ENCODE peak calls at places on chromosomes 4 and X, in six cellular contexts. One of them, this sample, is unnamed.

GRCh38 chrX:8607326-8607725 is 124.6 kb downstream of the ANOS1 start:
- DNase-seq in neural crest cell: no peak
- DNase-seq in kidney epithelial cell: peak; percentile 31
- DNase-seq in prostate gland: no peak
- DNase-seq in ovary: no peak
- DNase-seq in spleen: no peak
- DNase-seq in this sample: no peak

GRCh38 chr4:31674313-31674947 is 954.3 kb downstream of the PCDH7 start:
- DNase-seq in prostate gland: no peak
- DNase-seq in spleen: no peak
- DNase-seq in kidney epithelial cell: no peak
- DNase-seq in ovary: no peak
- DNase-seq in neural crest cell: peak; percentile 4
- DNase-seq in this sample: no peak

GRCh38 chr4:95181446-95182306 is 367.1 kb downstream of the UNC5C start:
- DNase-seq in kidney epithelial cell: no peak
- DNase-seq in spleen: no peak
- DNase-seq in neural crest cell: no peak
- DNase-seq in ovary: no peak
- DNase-seq in prostate gland: no peak
- DNase-seq in this sample: no peak

GRCh38 chr4:80963051-80963450 is 67.5 kb upstream of the BMP3 start:
- DNase-seq in neural crest cell: no peak
- DNase-seq in kidney epithelial cell: peak; percentile 34
- DNase-seq in prostate gland: no peak
- DNase-seq in ovary: no peak
- DNase-seq in spleen: no peak
- DNase-seq in this sample: no peak

GRCh38 chr4:23084559-23085248 is 392.0 kb downstream of the GBA3 start:
- DNase-seq in kidney epithelial cell: peak; percentile 77
- DNase-seq in prostate gland: no peak
- DNase-seq in ovary: no peak
- DNase-seq in spleen: no peak
- DNase-seq in neural crest cell: no peak
- DNase-seq in this sample: no peak

GRCh38 chr4:186249785-186250739 is 15.9 kb upstream of the F11 start:
- DNase-seq in neural crest cell: no peak
- DNase-seq in kidney epithelial cell: no peak
- DNase-seq in prostate gland: no peak
- DNase-seq in ovary: no peak
- DNase-seq in spleen: no peak
- DNase-seq in this sample: no peak

GRCh38 chr4:68904786-68905185 is 46.8 kb downstream of the UGT2A3 start:
- DNase-seq in neural crest cell: no peak
- DNase-seq in prostate gland: peak; percentile 31
- DNase-seq in ovary: no peak
- DNase-seq in spleen: no peak
- DNase-seq in kidney epithelial cell: no peak
- DNase-seq in this sample: no peak

GRCh38 chrX:1520350-1520749 is 16.6 kb downstream of the P2RY8 start:
- DNase-seq in kidney epithelial cell: no peak
- DNase-seq in prostate gland: no peak
- DNase-seq in spleen: no peak
- DNase-seq in ovary: no peak
- DNase-seq in neural crest cell: no peak
- DNase-seq in this sample: no peak

GRCh38 chr4:126957555-126958440 is 675.0 kb upstream of the INTU start:
- DNase-seq in ovary: no peak
- DNase-seq in prostate gland: no peak
- DNase-seq in kidney epithelial cell: no peak
- DNase-seq in spleen: no peak
- DNase-seq in neural crest cell: no peak
- DNase-seq in this sample: no peak

GRCh38 chrX:48468693-48469691 is 1.1 kb downstream of the SLC38A5 start:
- DNase-seq in ovary: no peak
- DNase-seq in kidney epithelial cell: no peak
- DNase-seq in neural crest cell: no peak
- DNase-seq in spleen: peak; percentile 69
- DNase-seq in prostate gland: no peak
- DNase-seq in this sample: no peak

GRCh38 chr4:15003441-15003890 is 1.2 kb downstream of the CPEB2 start:
- DNase-seq in kidney epithelial cell: no peak
- DNase-seq in neural crest cell: peak; percentile 37
- DNase-seq in ovary: peak; percentile 69
- DNase-seq in spleen: peak; percentile 95
- DNase-seq in prostate gland: peak; percentile 24
- DNase-seq in this sample: no peak

GRCh38 chr4:139523076-139523475 is 32.9 kb downstream of the SETD7 start:
- DNase-seq in kidney epithelial cell: no peak
- DNase-seq in ovary: peak; percentile 30
- DNase-seq in spleen: no peak
- DNase-seq in neural crest cell: no peak
- DNase-seq in prostate gland: no peak
- DNase-seq in this sample: no peak

GRCh38 chr4:183926950-183927349 is 21.8 kb downstream of the STOX2 start:
- DNase-seq in kidney epithelial cell: no peak
- DNase-seq in spleen: no peak
- DNase-seq in neural crest cell: no peak
- DNase-seq in ovary: no peak
- DNase-seq in prostate gland: no peak
- DNase-seq in this sample: no peak

GRCh38 chr4:101337688-101338087 is 9.6 kb downstream of the PPP3CA start:
- DNase-seq in kidney epithelial cell: no peak
- DNase-seq in ovary: no peak
- DNase-seq in spleen: no peak
- DNase-seq in prostate gland: no peak
- DNase-seq in neural crest cell: no peak
- DNase-seq in this sample: no peak

GRCh38 chrX:24465524-24465850 is 401 bp downstream of the PDK3 start:
- DNase-seq in neural crest cell: no peak
- DNase-seq in prostate gland: no peak
- DNase-seq in ovary: no peak
- DNase-seq in spleen: peak; percentile 88
- DNase-seq in kidney epithelial cell: no peak
- DNase-seq in this sample: no peak

GRCh38 chr4:13597604-13598003 is 29.9 kb downstream of the BOD1L1 start:
- DNase-seq in spleen: no peak
- DNase-seq in prostate gland: no peak
- DNase-seq in kidney epithelial cell: peak; percentile 14
- DNase-seq in ovary: no peak
- DNase-seq in neural crest cell: no peak
- DNase-seq in this sample: no peak

GRCh38 chrX:49838374-49838773 is 9.3 kb downstream of the PAGE4 start:
- DNase-seq in kidney epithelial cell: no peak
- DNase-seq in spleen: no peak
- DNase-seq in neural crest cell: peak; percentile 8
- DNase-seq in ovary: no peak
- DNase-seq in prostate gland: no peak
- DNase-seq in this sample: no peak

GRCh38 chr4:98166025-98166730 is 22.9 kb upstream of the STPG2 start:
- DNase-seq in ovary: no peak
- DNase-seq in kidney epithelial cell: peak; percentile 26
- DNase-seq in spleen: no peak
- DNase-seq in neural crest cell: no peak
- DNase-seq in prostate gland: no peak
- DNase-seq in this sample: no peak

GRCh38 chr4:66842401-66842800 is 702.9 kb downstream of the CENPC start:
- DNase-seq in prostate gland: no peak
- DNase-seq in neural crest cell: no peak
- DNase-seq in kidney epithelial cell: no peak
- DNase-seq in spleen: no peak
- DNase-seq in ovary: no peak
- DNase-seq in this sample: no peak

GRCh38 chrX:15382809-15383208 is 1.4 kb downstream of the VEGFD start:
- DNase-seq in kidney epithelial cell: no peak
- DNase-seq in prostate gland: no peak
- DNase-seq in neural crest cell: no peak
- DNase-seq in ovary: no peak
- DNase-seq in spleen: no peak
- DNase-seq in this sample: no peak
- TF ChIP-seq CTCF in kidney epithelial cell: no peak
- TF ChIP-seq CTCF in prostate gland: no peak
- TF ChIP-seq CTCF in neural crest cell: no peak
- TF ChIP-seq CTCF in ovary: no peak
- TF ChIP-seq CTCF in spleen: no peak
- TF ChIP-seq CTCF in this sample: no peak

DNA sequence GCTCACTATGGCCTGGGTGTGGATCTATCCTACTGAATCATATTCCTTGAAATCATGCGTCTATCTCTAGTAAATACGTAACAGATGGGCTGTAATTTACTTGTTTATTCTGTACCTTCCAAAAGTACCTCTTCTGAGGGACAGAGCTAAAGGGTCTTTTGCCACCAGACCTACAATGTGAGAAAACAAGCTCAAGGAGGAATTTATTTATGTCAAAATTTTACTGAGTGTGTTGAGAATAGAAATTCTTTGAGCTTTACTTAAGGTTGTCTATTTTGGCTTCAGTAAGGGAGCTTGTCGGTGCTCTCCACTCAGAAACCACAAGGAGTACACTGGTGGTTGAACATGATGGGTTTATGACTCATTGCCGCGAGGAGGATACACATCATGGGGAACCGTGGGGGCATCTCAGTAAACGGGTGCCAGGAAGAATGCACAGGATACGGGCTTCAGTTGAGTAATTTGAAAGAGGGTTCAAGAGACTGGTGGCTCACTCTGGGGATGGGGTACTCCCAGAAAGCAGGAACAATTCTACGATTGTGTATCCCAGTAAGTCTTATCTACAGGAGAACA is 3.0 kb downstream of the ANK2 start:
- DNase-seq in prostate gland: no peak
- DNase-seq in kidney epithelial cell: peak; percentile 78
- DNase-seq in ovary: no peak
- DNase-seq in spleen: no peak
- DNase-seq in neural crest cell: no peak
- DNase-seq in this sample: no peak
- TF ChIP-seq CTCF in prostate gland: no peak
- TF ChIP-seq CTCF in kidney epithelial cell: no peak
- TF ChIP-seq CTCF in ovary: no peak
- TF ChIP-seq CTCF in spleen: no peak
- TF ChIP-seq CTCF in neural crest cell: no peak
- TF ChIP-seq CTCF in this sample: no peak

DNA sequence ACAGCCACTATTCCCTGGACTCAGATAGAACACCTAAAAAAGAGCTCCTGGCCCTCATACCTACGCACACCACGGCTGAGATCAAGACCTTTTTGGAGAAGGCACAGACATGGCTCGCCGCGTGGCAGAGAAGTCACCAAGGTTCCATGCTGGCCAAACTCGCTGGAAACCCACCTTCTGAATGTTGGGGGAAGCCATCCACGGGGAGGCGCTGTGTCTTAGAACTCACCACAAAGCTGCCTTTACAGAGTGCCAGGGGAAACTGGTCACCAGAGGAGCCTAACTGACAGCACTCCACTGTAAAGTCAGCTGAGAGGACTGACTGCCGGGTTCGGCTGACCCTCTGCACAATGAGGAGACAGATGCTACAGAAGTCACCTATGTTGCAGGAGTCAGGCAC is 97.9 kb downstream of the NEUROG2 start:
- DNase-seq in kidney epithelial cell: no peak
- DNase-seq in prostate gland: no peak
- DNase-seq in ovary: no peak
- DNase-seq in neural crest cell: no peak
- DNase-seq in spleen: no peak
- DNase-seq in this sample: no peak
- TF ChIP-seq CTCF in kidney epithelial cell: no peak
- TF ChIP-seq CTCF in prostate gland: no peak
- TF ChIP-seq CTCF in ovary: no peak
- TF ChIP-seq CTCF in neural crest cell: no peak
- TF ChIP-seq CTCF in spleen: no peak
- TF ChIP-seq CTCF in this sample: no peak

GRCh38 chr4:55437356-55437796 is 41.6 kb downstream of the TMEM165 start:
- DNase-seq in spleen: no peak
- DNase-seq in kidney epithelial cell: no peak
- DNase-seq in prostate gland: no peak
- DNase-seq in ovary: no peak
- DNase-seq in neural crest cell: no peak
- DNase-seq in this sample: no peak

GRCh38 chr4:55431710-55432336 is 36.1 kb downstream of the TMEM165 start:
- DNase-seq in prostate gland: no peak
- DNase-seq in ovary: no peak
- DNase-seq in spleen: no peak
- DNase-seq in kidney epithelial cell: no peak
- DNase-seq in neural crest cell: no peak
- DNase-seq in this sample: no peak

GRCh38 chr4:55437823-55438222 is 42.1 kb downstream of the TMEM165 start:
- DNase-seq in neural crest cell: no peak
- DNase-seq in kidney epithelial cell: no peak
- DNase-seq in spleen: no peak
- DNase-seq in ovary: no peak
- DNase-seq in prostate gland: no peak
- DNase-seq in this sample: no peak

GRCh38 chr4:55438314-55438713 is 42.6 kb downstream of the TMEM165 start:
- DNase-seq in kidney epithelial cell: no peak
- DNase-seq in ovary: no peak
- DNase-seq in spleen: no peak
- DNase-seq in neural crest cell: no peak
- DNase-seq in prostate gland: peak; percentile 9
- DNase-seq in this sample: no peak

GRCh38 chr4:55435136-55435535 is 39.4 kb downstream of the TMEM165 start:
- DNase-seq in ovary: no peak
- DNase-seq in spleen: no peak
- DNase-seq in neural crest cell: no peak
- DNase-seq in prostate gland: no peak
- DNase-seq in kidney epithelial cell: no peak
- DNase-seq in this sample: no peak
- TF ChIP-seq CTCF in ovary: no peak
- TF ChIP-seq CTCF in spleen: no peak
- TF ChIP-seq CTCF in neural crest cell: peak; percentile 37
- TF ChIP-seq CTCF in prostate gland: no peak
- TF ChIP-seq CTCF in kidney epithelial cell: peak; percentile 15
- TF ChIP-seq CTCF in this sample: peak; percentile 29

GRCh38 chr4:146510942-146511341 is 10.8 kb downstream of the SLC10A7 start:
- DNase-seq in kidney epithelial cell: no peak
- DNase-seq in ovary: no peak
- DNase-seq in neural crest cell: no peak
- DNase-seq in prostate gland: no peak
- DNase-seq in spleen: no peak
- DNase-seq in this sample: no peak
- TF ChIP-seq CTCF in kidney epithelial cell: no peak
- TF ChIP-seq CTCF in ovary: no peak
- TF ChIP-seq CTCF in neural crest cell: peak; percentile 30
- TF ChIP-seq CTCF in prostate gland: no peak
- TF ChIP-seq CTCF in spleen: no peak
- TF ChIP-seq CTCF in this sample: no peak

GRCh38 chrX:39242187-39242586 is 440.9 kb downstream of the MID1IP1 start:
- DNase-seq in ovary: no peak
- DNase-seq in spleen: no peak
- DNase-seq in prostate gland: peak; percentile 5
- DNase-seq in kidney epithelial cell: no peak
- DNase-seq in neural crest cell: no peak
- DNase-seq in this sample: no peak
- TF ChIP-seq CTCF in ovary: no peak
- TF ChIP-seq CTCF in spleen: peak; percentile 21
- TF ChIP-seq CTCF in prostate gland: no peak
- TF ChIP-seq CTCF in kidney epithelial cell: peak; percentile 44
- TF ChIP-seq CTCF in neural crest cell: peak; percentile 62
- TF ChIP-seq CTCF in this sample: peak; percentile 16

GRCh38 chr4:42750091-42750490 is 93.2 kb upstream of the ATP8A1 start:
- DNase-seq in kidney epithelial cell: no peak
- DNase-seq in prostate gland: peak; percentile 12
- DNase-seq in neural crest cell: no peak
- DNase-seq in spleen: no peak
- DNase-seq in ovary: no peak
- DNase-seq in this sample: no peak
- TF ChIP-seq CTCF in kidney epithelial cell: no peak
- TF ChIP-seq CTCF in prostate gland: no peak
- TF ChIP-seq CTCF in neural crest cell: peak; percentile 30
- TF ChIP-seq CTCF in spleen: peak; percentile 59
- TF ChIP-seq CTCF in ovary: no peak
- TF ChIP-seq CTCF in this sample: no peak